ENCODE peak calls at places on chromosomes 3 and 15, in seven cellular contexts. W is gastrocnemius medialis, M is thyroid gland, X is GM23248, R is GM23338, Y is cardiac muscle cell, D is suprapubic skin. U is an unnamed sample.

GRCh38 chr3:127260416-127260815 is 27.4 kb downstream of the PRR20G start:
- DNase-seq in W (no peak), M (no peak), X (no peak), R (no peak), Y (no peak), D (no peak), U (no peak)

GRCh38 chr3:132555316-132556035 is 41.6 kb upstream of the ACKR4 start:
- DNase-seq in W (no peak), M (no peak), X (no peak), R (no peak), Y (no peak), D (no peak), U (no peak)

GRCh38 chr15:88882745-88883144 is 12.6 kb downstream of the HAPLN3 start:
- DNase-seq in W (no peak), M (no peak), X (peak), R (no peak), Y (peak), D (no peak), U (no peak)

GRCh38 chr3:141959921-141960554 is 83.6 kb downstream of the ATP1B3 start:
- DNase-seq in W (no peak), M (no peak), X (peak), R (no peak), Y (peak), D (no peak), U (peak)

GRCh38 chr3:45583021-45583851 is 11.3 kb upstream of the LIMD1 start:
- DNase-seq in W (peak), M (no peak), X (no peak), R (no peak), Y (peak), D (no peak), U (no peak)

GRCh38 chr3:64648927-64649906 is 38.6 kb downstream of the ADAMTS9 start:
- DNase-seq in W (no peak), M (no peak), X (no peak), R (no peak), Y (no peak), D (no peak), U (no peak)

GRCh38 chr3:77354958-77355357 is 315.1 kb downstream of the ROBO2 start:
- DNase-seq in W (no peak), M (no peak), X (no peak), R (no peak), Y (no peak), D (no peak), U (no peak)

GRCh38 chr3:31157893-31158620 is 263.6 kb upstream of the GADL1 start:
- DNase-seq in W (no peak), M (no peak), X (peak), R (no peak), Y (peak), D (no peak), U (no peak)

GRCh38 chr3:170301404-170301803 is 56.1 kb upstream of the SKIL start:
- DNase-seq in W (no peak), M (no peak), X (peak), R (no peak), Y (peak), D (no peak), U (peak)

GRCh38 chr15:27119695-27120266 is 148.8 kb downstream of the GABRG3 start:
- DNase-seq in W (no peak), M (no peak), X (no peak), R (no peak), Y (no peak), D (no peak), U (no peak)

GRCh38 chr15:92377083-92377789 is 16.4 kb upstream of the ST8SIA2 start:
- DNase-seq in W (peak), M (no peak), X (peak), R (no peak), Y (no peak), D (no peak), U (peak)

GRCh38 chr15:87871130-87871737 is 385.3 kb downstream of the NTRK3 start:
- DNase-seq in W (no peak), M (no peak), X (peak), R (no peak), Y (peak), D (no peak), U (no peak)

GRCh38 chr15:70094690-70095311 is 2.9 kb downstream of the TLE3 start:
- DNase-seq in W (no peak), M (peak), X (peak), R (no peak), Y (peak), D (no peak), U (no peak)

GRCh38 chr3:157520485-157521184 is 17.4 kb upstream of the VEPH1 start:
- DNase-seq in W (no peak), M (no peak), X (peak), R (no peak), Y (no peak), D (no peak), U (no peak)

GRCh38 chr3:141401584-141402475 is 33.5 kb downstream of the ZBTB38 start:
- DNase-seq in W (peak), M (peak), X (peak), R (peak), Y (peak), D (no peak), U (no peak)

GRCh38 chr3:159263750-159264561 is 462.1 kb downstream of the MFSD1 start:
- DNase-seq in W (no peak), M (peak), X (peak), R (peak), Y (peak), D (no peak), U (peak)

GRCh38 chr3:134625885-134626741 is 24.7 kb downstream of the KY start:
- DNase-seq in W (no peak), M (no peak), X (no peak), R (no peak), Y (no peak), D (no peak), U (no peak)

GRCh38 chr3:23999012-23999641 is 54.0 kb downstream of the NR1D2 start:
- DNase-seq in W (peak), M (peak), X (peak), R (peak), Y (peak), D (no peak), U (peak)

GRCh38 chr15:26781816-26782215 is 8.9 kb upstream of the GABRB3 start:
- DNase-seq in W (no peak), M (no peak), X (no peak), R (no peak), Y (no peak), D (no peak), U (no peak)

GRCh38 chr3:197809356-197810020 is 18.4 kb downstream of the LRCH3 start:
- DNase-seq in W (no peak), M (no peak), X (peak), R (no peak), Y (peak), D (no peak), U (no peak)

GRCh38 chr3:134685881-134686802 is 35.3 kb upstream of the KY start:
- DNase-seq in W (peak), M (no peak), X (peak), R (no peak), Y (peak), D (no peak), U (no peak)

GRCh38 chr3:155070316-155070715 is 9.8 kb upstream of the MME start:
- DNase-seq in W (no peak), M (no peak), X (no peak), R (no peak), Y (no peak), D (no peak), U (no peak)

GRCh38 chr3:141275973-141276372 is 44.3 kb downstream of the PXYLP1 start:
- DNase-seq in W (no peak), M (no peak), X (peak), R (no peak), Y (peak), D (no peak), U (peak)

GRCh38 chr3:113659996-113660395 is 36.4 kb downstream of the USF3 start:
- DNase-seq in W (no peak), M (no peak), X (no peak), R (no peak), Y (no peak), D (no peak), U (no peak)

GRCh38 chr3:156661158-156661557 is 13.2 kb upstream of the TIPARP start:
- DNase-seq in W (no peak), M (no peak), X (no peak), R (no peak), Y (no peak), D (no peak), U (no peak)

GRCh38 chr3:171811059-171811912 is 1.0 kb upstream of the PLD1 start:
- DNase-seq in W (peak), M (no peak), X (peak), R (no peak), Y (peak), D (no peak), U (peak)

GRCh38 chr3:64163755-64164148 is 61.5 kb downstream of the PRICKLE2 start:
- DNase-seq in W (no peak), M (peak), X (peak), R (peak), Y (peak), D (no peak), U (peak)

GRCh38 chr15:100098705-100099104 is 243.1 kb downstream of the ADAMTS17 start:
- DNase-seq in W (no peak), M (no peak), X (no peak), R (no peak), Y (no peak), D (no peak), U (no peak)

GRCh38 chr15:46413799-46414198 is 779.0 kb downstream of the SQOR start:
- DNase-seq in W (no peak), M (no peak), X (peak), R (no peak), Y (no peak), D (no peak), U (no peak)

GRCh38 chr3:125032100-125032643 is 23.6 kb downstream of the HEG1 start:
- DNase-seq in W (no peak), M (peak), X (peak), R (peak), Y (peak), D (no peak), U (no peak)

GRCh38 chr15:66895794-66896453 is 169.5 kb upstream of the SMAD3 start:
- DNase-seq in W (no peak), M (no peak), X (no peak), R (no peak), Y (no peak), D (peak), U (no peak)

GRCh38 chr15:62941719-62942118 is 100.8 kb upstream of the TPM1 start:
- DNase-seq in W (no peak), M (no peak), X (peak), R (no peak), Y (no peak), D (no peak), U (no peak)

GRCh38 chr15:62938825-62939224 is 103.7 kb upstream of the TPM1 start:
- DNase-seq in W (no peak), M (no peak), X (no peak), R (no peak), Y (no peak), D (no peak), U (no peak)

GRCh38 chr15:62940755-62941361 is 101.7 kb upstream of the TPM1 start:
- DNase-seq in W (peak), M (peak), X (peak), R (no peak), Y (peak), D (no peak), U (peak)

GRCh38 chr15:62942411-62942810 is 100.1 kb upstream of the TPM1 start:
- DNase-seq in W (no peak), M (no peak), X (no peak), R (no peak), Y (no peak), D (no peak), U (no peak)

DNA sequence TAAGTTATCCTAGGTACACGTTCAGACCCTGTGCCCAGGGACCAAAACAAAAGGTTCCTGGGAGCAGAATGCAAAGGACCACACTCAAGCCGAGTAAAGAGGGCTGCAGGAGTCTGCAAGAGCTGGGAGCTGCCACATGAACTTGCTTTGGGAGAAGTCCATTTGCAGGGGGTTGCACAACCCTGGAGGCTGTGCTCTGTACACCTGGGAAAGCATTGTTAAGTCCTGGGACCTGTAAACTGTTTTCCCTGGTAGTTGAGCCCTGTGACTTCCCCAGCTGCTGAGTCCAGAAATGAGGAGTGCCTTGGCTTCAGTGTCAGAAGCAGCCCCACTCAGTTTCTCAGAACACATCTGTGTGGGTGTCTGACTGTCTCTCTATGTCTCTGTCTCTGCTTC is 102.2 kb upstream of the TPM1 start:
- DNase-seq in W (peak), M (no peak), X (no peak), R (no peak), Y (peak), D (no peak), U (no peak)
- H3K4me3 ChIP-seq in W (no peak), M (no peak), X (peak), R (no peak), Y (no peak), D (no peak), U (no peak)

GRCh38 chr3:194572944-194573491 is 60.2 kb downstream of the TMEM44 start:
- DNase-seq in W (no peak), M (peak), X (peak), R (no peak), Y (peak), D (no peak), U (peak)
- H3K4me3 ChIP-seq in W (no peak), M (no peak), X (no peak), R (no peak), Y (no peak), D (no peak), U (no peak)

GRCh38 chr3:69426291-69426690 is 40.4 kb upstream of the FRMD4B start:
- DNase-seq in W (no peak), M (no peak), X (no peak), R (no peak), Y (no peak), D (no peak), U (no peak)
- H3K4me3 ChIP-seq in W (no peak), M (no peak), X (no peak), R (no peak), Y (no peak), D (no peak), U (no peak)

GRCh38 chr3:194251007-194251406 is 100.1 kb downstream of the CPN2 start:
- DNase-seq in W (no peak), M (no peak), X (no peak), R (no peak), Y (no peak), D (no peak), U (no peak)
- H3K4me3 ChIP-seq in W (no peak), M (no peak), X (no peak), R (no peak), Y (no peak), D (no peak), U (no peak)